ENCODE peak calls at places on chromosomes 4 and X, in six cellular contexts. D is AG04450; G is BJ; W is lung microvascular endothelial cell; V is stimulated activated CD4-positive, alpha-beta T cell treated with anti-CD3 and anti-CD28 coated beads, Interleukin-4, amount 100 ng/mL, for 4 hours; F is CD4-positive, CD25-positive, alpha-beta regulatory T cell. P is an unnamed sample.

GRCh38 chr4:15004701-15005301 is 2.5 kb downstream of the CPEB2 start:
- DNase-seq in D (peak), G (no peak), W (peak), V (peak), F (peak), P (peak)

GRCh38 chr4:168605411-168605810 is 108.6 kb downstream of the PALLD start:
- DNase-seq in D (no peak), G (no peak), W (peak), V (no peak), F (no peak), P (no peak)

GRCh38 chrX:16320765-16321355 is 153.6 kb downstream of the MAGEB17 start:
- DNase-seq in D (peak), G (no peak), W (no peak), V (no peak), F (no peak), P (peak)

GRCh38 chr4:141132689-141133145 is 552 bp downstream of the RNF150 start:
- DNase-seq in D (no peak), G (no peak), W (peak), V (no peak), F (no peak), P (no peak)

GRCh38 chr4:4641661-4642180 is 99.9 kb upstream of the STX18 start:
- DNase-seq in D (no peak), G (no peak), W (no peak), V (no peak), F (no peak), P (no peak)

GRCh38 chr4:140483445-140483844 is 14.6 kb downstream of the MGAT4D start:
- DNase-seq in D (no peak), G (no peak), W (no peak), V (no peak), F (no peak), P (no peak)

GRCh38 chr4:181956502-181956901 is 286.7 kb upstream of the TENM3 start:
- DNase-seq in D (no peak), G (no peak), W (no peak), V (no peak), F (no peak), P (peak)

GRCh38 chrX:1546601-1547275 is 9.8 kb upstream of the P2RY8 start:
- DNase-seq in D (no peak), G (no peak), W (no peak), V (no peak), F (no peak), P (no peak)

GRCh38 chrX:65926095-65927019 is 113.5 kb downstream of the VSIG4 start:
- DNase-seq in D (no peak), G (no peak), W (no peak), V (no peak), F (no peak), P (no peak)

GRCh38 chr4:76830612-76831474 is 67.1 kb downstream of the SOWAHB start:
- DNase-seq in D (peak), G (peak), W (peak), V (no peak), F (no peak), P (peak)

GRCh38 chr4:18162453-18162852 is 140.9 kb upstream of the LCORL start:
- DNase-seq in D (no peak), G (no peak), W (no peak), V (no peak), F (no peak), P (no peak)

GRCh38 chr4:157217708-157218107 is 2.8 kb upstream of the GRIA2 start:
- DNase-seq in D (no peak), G (no peak), W (peak), V (no peak), F (no peak), P (no peak)

GRCh38 chrX:154779261-154779660 is 16.6 kb downstream of the DKC1 start:
- DNase-seq in D (peak), G (no peak), W (no peak), V (no peak), F (no peak), P (no peak)

GRCh38 chrX:54042609-54043010 is 1.7 kb downstream of the PHF8 start:
- DNase-seq in D (no peak), G (no peak), W (peak), V (peak), F (peak), P (peak)

GRCh38 chrX:63784346-63784901 is 590 bp downstream of the ARHGEF9 start:
- DNase-seq in D (no peak), G (no peak), W (no peak), V (no peak), F (no peak), P (no peak)

GRCh38 chrX:134469481-134469880 is 9.5 kb downstream of the HPRT1 start:
- DNase-seq in D (peak), G (no peak), W (no peak), V (no peak), F (no peak), P (no peak)

GRCh38 chrX:30992381-30992904 is 79.4 kb downstream of the FTHL17 start:
- DNase-seq in D (no peak), G (no peak), W (no peak), V (no peak), F (no peak), P (no peak)

GRCh38 chr4:25704516-25704915 is 48.9 kb downstream of the SLC34A2 start:
- DNase-seq in D (no peak), G (no peak), W (no peak), V (no peak), F (no peak), P (no peak)

GRCh38 chrX:314781-315595 is 3.6 kb downstream of the GTPBP6 start:
- DNase-seq in D (no peak), G (no peak), W (no peak), V (no peak), F (no peak), P (no peak)

GRCh38 chrX:9343971-9344370 is 120.9 kb upstream of the TBL1X start:
- DNase-seq in D (no peak), G (no peak), W (no peak), V (no peak), F (no peak), P (no peak)

GRCh38 chr4:76388160-76388908 is 32.6 kb downstream of the CCDC158 start:
- DNase-seq in D (no peak), G (no peak), W (no peak), V (no peak), F (no peak), P (no peak)

GRCh38 chr4:90580271-90580825 is 453.2 kb downstream of the CCSER1 start:
- DNase-seq in D (no peak), G (no peak), W (no peak), V (no peak), F (no peak), P (no peak)

GRCh38 chr4:29565256-29565655 is 1154.9 kb upstream of the PCDH7 start:
- DNase-seq in D (no peak), G (no peak), W (no peak), V (no peak), F (no peak), P (no peak)

GRCh38 chr4:76562851-76563803 is 128.1 kb downstream of the SHROOM3 start:
- DNase-seq in D (no peak), G (no peak), W (no peak), V (no peak), F (no peak), P (no peak)

GRCh38 chrX:139831689-139832456 is 101.0 kb downstream of the ATP11C start:
- DNase-seq in D (peak), G (no peak), W (no peak), V (no peak), F (no peak), P (peak)

GRCh38 chr4:140485939-140486338 is 12.2 kb downstream of the MGAT4D start:
- DNase-seq in D (no peak), G (no peak), W (no peak), V (no peak), F (no peak), P (no peak)

GRCh38 chr4:152073738-152074137 is 312.9 kb upstream of the GATB start:
- DNase-seq in D (no peak), G (no peak), W (no peak), V (no peak), F (no peak), P (no peak)

GRCh38 chr4:13988347-13989265 is 361.1 kb upstream of the BOD1L1 start:
- DNase-seq in D (peak), G (no peak), W (peak), V (no peak), F (no peak), P (peak)

P was measured in GM04504.